ENCODE peak calls at places on chromosomes 6 and 20, in four cellular contexts. One of them, this sample, is unnamed.

GRCh38 chr6:101167638-101168037 is 225.9 kb upstream of the GRIK2 start:
- DNase-seq in MV-4-11: no peak
- DNase-seq in GM10248: no peak
- DNase-seq in lung: no peak
- DNase-seq in this sample: no peak

GRCh38 chr6:155171109-155171746 is 92.6 kb upstream of the CLDN20 start:
- DNase-seq in GM10248: peak; percentile 81
- DNase-seq in MV-4-11: peak; percentile 85
- DNase-seq in lung: no peak
- DNase-seq in this sample: peak; percentile 91

GRCh38 chr20:62588458-62589149 is 53.7 kb upstream of the SLCO4A1 start:
- DNase-seq in lung: no peak
- DNase-seq in GM10248: no peak
- DNase-seq in MV-4-11: no peak
- DNase-seq in this sample: no peak

GRCh38 chr6:33815854-33816253 is 12.1 kb upstream of the MLN start:
- DNase-seq in MV-4-11: peak; percentile 2
- DNase-seq in lung: no peak
- DNase-seq in GM10248: peak; percentile 55
- DNase-seq in this sample: peak; percentile 21

GRCh38 chr6:158684745-158685355 is 35.0 kb downstream of the SYTL3 start:
- DNase-seq in GM10248: no peak
- DNase-seq in lung: peak; percentile 19
- DNase-seq in MV-4-11: no peak
- DNase-seq in this sample: no peak

GRCh38 chr20:25480156-25480555 is 72.7 kb downstream of the GINS1 start:
- DNase-seq in lung: no peak
- DNase-seq in MV-4-11: no peak
- DNase-seq in GM10248: no peak
- DNase-seq in this sample: no peak

GRCh38 chr6:53984163-53984562 is 127.1 kb upstream of the MLIP start:
- DNase-seq in lung: no peak
- DNase-seq in MV-4-11: no peak
- DNase-seq in GM10248: no peak
- DNase-seq in this sample: peak; percentile 91

GRCh38 chr6:111752476-111752875 is 120.8 kb downstream of the FYN start:
- DNase-seq in MV-4-11: no peak
- DNase-seq in lung: no peak
- DNase-seq in GM10248: no peak
- DNase-seq in this sample: no peak

GRCh38 chr6:44190712-44191111 is 26.0 kb upstream of the MYMX start:
- DNase-seq in lung: no peak
- DNase-seq in MV-4-11: no peak
- DNase-seq in GM10248: peak; percentile 64
- DNase-seq in this sample: no peak